ENCODE peak calls at places on chromosomes 4 and X, in seven cellular contexts. W, G, P, O, F, X and T are unnamed samples.

GRCh38 chr4:152523731-152524130 is 12.2 kb downstream of the FBXW7 start:
- DNase-seq in W (no peak), G (no peak), P (no peak), O (no peak), F (no peak), X (no peak), T (no peak)

GRCh38 chrX:46573896-46574336 is 351 bp downstream of the CHST7 start:
- DNase-seq in W (peak; percentile 53), G (peak; percentile 63), P (no peak), O (peak; percentile 85), F (peak; percentile 59), X (peak; percentile 64), T (peak; percentile 70)

GRCh38 chr4:174023641-174024040 is 259.8 kb downstream of the FBXO8 start:
- DNase-seq in W (no peak), G (no peak), P (no peak), O (no peak), F (no peak), X (peak; percentile 27), T (no peak)

GRCh38 chr4:109072595-109072994 is 229.9 kb downstream of the COL25A1 start:
- DNase-seq in W (no peak), G (no peak), P (no peak), O (no peak), F (peak; percentile 89), X (peak; percentile 91), T (no peak)

GRCh38 chr4:26194764-26195163 is 126.0 kb upstream of the RBPJ start:
- DNase-seq in W (no peak), G (no peak), P (no peak), O (no peak), F (no peak), X (no peak), T (no peak)

GRCh38 chr4:76673361-76673760 is 224.6 kb downstream of the SOWAHB start:
- DNase-seq in W (no peak), G (no peak), P (no peak), O (no peak), F (peak; percentile 47), X (peak; percentile 32), T (no peak)

GRCh38 chr4:44725166-44725565 is 1.2 kb downstream of the GNPDA2 start:
- DNase-seq in W (no peak), G (no peak), P (no peak), O (no peak), F (no peak), X (no peak), T (no peak)

GRCh38 chr4:141118381-141118780 is 14.9 kb downstream of the RNF150 start:
- DNase-seq in W (no peak), G (no peak), P (no peak), O (no peak), F (no peak), X (no peak), T (no peak)

GRCh38 chrX:3699841-3700381 is 13.5 kb downstream of the PRKX start:
- DNase-seq in W (no peak), G (peak; percentile 64), P (no peak), O (no peak), F (peak; percentile 27), X (peak; percentile 21), T (no peak)

GRCh38 chrX:140672840-140673731 is 36.5 kb upstream of the LINC00632 start:
- DNase-seq in W (peak; percentile 78), G (no peak), P (no peak), O (peak; percentile 53), F (no peak), X (no peak), T (no peak)

GRCh38 chrX:111615227-111615626 is 65.7 kb upstream of the ALG13 start:
- DNase-seq in W (no peak), G (no peak), P (no peak), O (no peak), F (no peak), X (no peak), T (no peak)

GRCh38 chr4:185865901-185866328 is 53.9 kb upstream of the SORBS2 start:
- DNase-seq in W (no peak), G (no peak), P (no peak), O (no peak), F (peak; percentile 73), X (peak; percentile 71), T (peak; percentile 52)

GRCh38 chr4:70280567-70280966 is 38.2 kb downstream of the CSN3 start:
- DNase-seq in W (no peak), G (no peak), P (no peak), O (no peak), F (no peak), X (no peak), T (no peak)

GRCh38 chr4:10893417-10893816 is 208.8 kb upstream of the CLNK start:
- DNase-seq in W (no peak), G (no peak), P (no peak), O (no peak), F (peak; percentile 8), X (no peak), T (peak; percentile 1)

GRCh38 chr4:166012129-166013078 is 139.4 kb downstream of the TLL1 start:
- DNase-seq in W (no peak), G (no peak), P (no peak), O (no peak), F (peak; percentile 3), X (peak; percentile 43), T (no peak)

DNA sequence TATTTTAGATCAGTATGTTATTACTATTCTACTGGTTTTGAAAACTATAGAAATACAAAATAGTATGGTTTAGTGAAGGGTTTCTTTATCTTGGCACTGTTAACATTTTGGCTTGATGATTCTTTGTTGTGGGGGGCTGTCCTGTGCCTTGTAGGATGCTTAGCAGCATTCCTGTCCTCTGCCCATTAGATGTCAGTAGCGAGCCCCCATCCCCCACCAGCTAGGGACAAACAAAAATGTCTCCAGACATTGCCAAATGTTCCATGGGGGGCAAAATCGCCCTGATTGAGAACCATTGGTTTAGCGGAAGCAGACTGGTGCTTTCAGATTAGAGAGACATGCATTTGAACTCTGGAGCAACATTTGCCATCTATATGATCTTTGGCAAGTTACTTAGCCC is 23.3 kb downstream of the SPARCL1 start:
- DNase-seq in W (no peak), G (no peak), P (no peak), O (peak; percentile 63), F (no peak), X (no peak), T (no peak)
- TF ChIP-seq CTCF in W (no peak), G (peak; percentile 5), P (no peak), O (peak; percentile 65), F (peak; percentile 12), X (no peak), T (no peak)

GRCh38 chr4:150725957-150726523 is 144.1 kb downstream of the MAB21L2 start:
- DNase-seq in W (no peak), G (no peak), P (no peak), O (no peak), F (no peak), X (no peak), T (no peak)

GRCh38 chr4:150717952-150718351 is 136.0 kb downstream of the MAB21L2 start:
- DNase-seq in W (no peak), G (no peak), P (no peak), O (no peak), F (no peak), X (no peak), T (no peak)

GRCh38 chr4:150720973-150721518 is 139.1 kb downstream of the MAB21L2 start:
- DNase-seq in W (no peak), G (no peak), P (no peak), O (no peak), F (peak; percentile 23), X (peak; percentile 10), T (no peak)

GRCh38 chr4:150723727-150724411 is 141.9 kb downstream of the MAB21L2 start:
- DNase-seq in W (no peak), G (no peak), P (no peak), O (no peak), F (no peak), X (no peak), T (no peak)

GRCh38 chr4:150722908-150723362 is 141.0 kb downstream of the MAB21L2 start:
- DNase-seq in W (no peak), G (peak; percentile 45), P (no peak), O (peak; percentile 64), F (peak; percentile 90), X (peak; percentile 91), T (peak; percentile 28)
- TF ChIP-seq CTCF in W (no peak), G (no peak), P (no peak), O (peak; percentile 50), F (peak; percentile 48), X (peak; percentile 57), T (no peak)

GRCh38 chr4:15755321-15755750 is 22.8 kb upstream of the CD38 start:
- DNase-seq in W (no peak), G (peak; percentile 49), P (no peak), O (no peak), F (peak; percentile 57), X (peak; percentile 70), T (no peak)

GRCh38 chr4:15755781-15756180 is 22.3 kb upstream of the CD38 start:
- DNase-seq in W (no peak), G (no peak), P (no peak), O (no peak), F (no peak), X (no peak), T (no peak)

GRCh38 chr4:15757084-15757483 is 21.0 kb upstream of the CD38 start:
- DNase-seq in W (no peak), G (no peak), P (no peak), O (no peak), F (no peak), X (no peak), T (no peak)

GRCh38 chr4:15758294-15758693 is 19.8 kb upstream of the CD38 start:
- DNase-seq in W (no peak), G (no peak), P (no peak), O (no peak), F (no peak), X (no peak), T (no peak)

DNA sequence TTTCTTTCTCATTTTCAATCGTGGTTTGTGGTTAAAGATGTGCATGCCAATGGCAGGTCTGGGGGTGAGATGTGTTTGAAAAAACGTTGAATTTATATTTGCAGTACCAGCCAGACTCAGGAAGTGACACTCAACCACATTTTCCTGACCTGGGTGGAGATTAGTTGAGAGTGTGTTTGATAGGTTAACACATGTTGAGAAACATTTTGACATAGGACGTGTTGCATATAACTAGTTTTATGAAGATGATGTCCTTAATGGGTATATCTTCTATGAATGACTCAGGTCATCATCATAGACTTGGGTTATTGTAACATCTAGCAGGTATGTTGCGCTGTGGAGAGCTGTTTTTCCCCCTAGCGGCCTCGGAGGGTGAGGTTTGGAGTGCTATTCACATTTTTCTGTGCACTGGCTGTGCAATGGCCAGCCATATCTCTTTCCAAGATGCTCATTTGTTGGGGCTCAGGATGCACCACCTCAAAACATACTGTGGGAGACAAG is 21.7 kb upstream of the CD38 start:
- DNase-seq in W (peak; percentile 16), G (no peak), P (no peak), O (no peak), F (peak; percentile 44), X (peak; percentile 22), T (peak; percentile 5)
- TF ChIP-seq CTCF in W (peak; percentile 57), G (no peak), P (no peak), O (peak; percentile 37), F (peak; percentile 50), X (no peak), T (no peak)

GRCh38 chr4:107740381-107740780 is 20.3 kb upstream of the PAPSS1 start:
- DNase-seq in W (no peak), G (peak; percentile 23), P (no peak), O (peak; percentile 60), F (peak; percentile 59), X (peak; percentile 45), T (no peak)
- TF ChIP-seq CTCF in W (peak; percentile 46), G (peak; percentile 10), P (no peak), O (peak; percentile 69), F (peak; percentile 45), X (peak; percentile 13), T (no peak)

GRCh38 chr4:170721812-170722373 is 632.1 kb upstream of the AADAT start:
- DNase-seq in W (no peak), G (no peak), P (no peak), O (no peak), F (no peak), X (no peak), T (no peak)

GRCh38 chr4:170716868-170717267 is 627.1 kb upstream of the AADAT start:
- DNase-seq in W (no peak), G (no peak), P (no peak), O (no peak), F (no peak), X (peak; percentile 4), T (no peak)
- TF ChIP-seq CTCF in W (no peak), G (no peak), P (no peak), O (peak; percentile 61), F (no peak), X (no peak), T (no peak)